ENCODE peak calls at places on chromosome 11, in seven cellular contexts. One of them, this sample, is unnamed.

GRCh38 chr11:17314232-17314547 is 37.4 kb upstream of the NCR3LG1 start:
- DNase-seq in AG10803: peak
- DNase-seq in AG04450: peak
- DNase-seq in left ventricle myocardium inferior: no peak
- DNase-seq in mammary epithelial cell: peak
- DNase-seq in MM.1S: no peak
- DNase-seq in IMR-90: peak
- DNase-seq in this sample: peak

GRCh38 chr11:21505070-21505469 is 687.8 kb upstream of the ANO5 start:
- DNase-seq in MM.1S: no peak
- DNase-seq in AG04450: no peak
- DNase-seq in AG10803: no peak
- DNase-seq in IMR-90: no peak
- DNase-seq in mammary epithelial cell: no peak
- DNase-seq in left ventricle myocardium inferior: no peak
- DNase-seq in this sample: no peak

GRCh38 chr11:132821027-132821426 is 711.3 kb downstream of the OPCML start:
- DNase-seq in AG04450: peak
- DNase-seq in IMR-90: peak
- DNase-seq in AG10803: peak
- DNase-seq in left ventricle myocardium inferior: no peak
- DNase-seq in mammary epithelial cell: peak
- DNase-seq in MM.1S: no peak
- DNase-seq in this sample: no peak

GRCh38 chr11:83760942-83761341 is 474.8 kb upstream of the CCDC90B start:
- DNase-seq in mammary epithelial cell: no peak
- DNase-seq in AG10803: no peak
- DNase-seq in MM.1S: no peak
- DNase-seq in AG04450: no peak
- DNase-seq in left ventricle myocardium inferior: no peak
- DNase-seq in IMR-90: no peak
- DNase-seq in this sample: no peak

GRCh38 chr11:69339916-69340565 is 46.1 kb downstream of the MYEOV start:
- DNase-seq in IMR-90: no peak
- DNase-seq in left ventricle myocardium inferior: no peak
- DNase-seq in MM.1S: no peak
- DNase-seq in AG04450: no peak
- DNase-seq in mammary epithelial cell: no peak
- DNase-seq in AG10803: no peak
- DNase-seq in this sample: no peak

GRCh38 chr11:118619444-118620205 is 12.2 kb downstream of the PHLDB1 start:
- DNase-seq in AG10803: peak
- DNase-seq in left ventricle myocardium inferior: no peak
- DNase-seq in MM.1S: no peak
- DNase-seq in mammary epithelial cell: peak
- DNase-seq in IMR-90: peak
- DNase-seq in AG04450: peak
- DNase-seq in this sample: peak

GRCh38 chr11:69485337-69486041 is 4.0 kb downstream of the LINC01488 start:
- DNase-seq in AG04450: no peak
- DNase-seq in IMR-90: no peak
- DNase-seq in MM.1S: no peak
- DNase-seq in mammary epithelial cell: no peak
- DNase-seq in AG10803: no peak
- DNase-seq in left ventricle myocardium inferior: peak
- DNase-seq in this sample: no peak

GRCh38 chr11:110196241-110196754 is 100.1 kb downstream of the RDX start:
- DNase-seq in mammary epithelial cell: peak
- DNase-seq in left ventricle myocardium inferior: no peak
- DNase-seq in AG10803: peak
- DNase-seq in IMR-90: peak
- DNase-seq in AG04450: no peak
- DNase-seq in MM.1S: no peak
- DNase-seq in this sample: peak

GRCh38 chr11:47355283-47356128 is 3.0 kb upstream of the MYBPC3 start:
- DNase-seq in mammary epithelial cell: peak
- DNase-seq in MM.1S: no peak
- DNase-seq in IMR-90: peak
- DNase-seq in AG10803: peak
- DNase-seq in AG04450: peak
- DNase-seq in left ventricle myocardium inferior: peak
- DNase-seq in this sample: peak

GRCh38 chr11:109940816-109941215 is 152.4 kb upstream of the ZC3H12C start:
- DNase-seq in left ventricle myocardium inferior: no peak
- DNase-seq in mammary epithelial cell: peak
- DNase-seq in AG10803: peak
- DNase-seq in MM.1S: no peak
- DNase-seq in IMR-90: peak
- DNase-seq in AG04450: peak
- DNase-seq in this sample: peak

GRCh38 chr11:87421422-87421821 is 383.7 kb downstream of the TMEM135 start:
- DNase-seq in AG04450: peak
- DNase-seq in MM.1S: peak
- DNase-seq in AG10803: peak
- DNase-seq in IMR-90: peak
- DNase-seq in left ventricle myocardium inferior: no peak
- DNase-seq in mammary epithelial cell: peak
- DNase-seq in this sample: peak

GRCh38 chr11:8296872-8297271 is 33.2 kb upstream of the LMO1 start:
- DNase-seq in left ventricle myocardium inferior: no peak
- DNase-seq in IMR-90: no peak
- DNase-seq in AG10803: no peak
- DNase-seq in AG04450: no peak
- DNase-seq in MM.1S: no peak
- DNase-seq in mammary epithelial cell: no peak
- DNase-seq in this sample: no peak

GRCh38 chr11:115741376-115741775 is 237.2 kb upstream of the CADM1 start:
- DNase-seq in AG04450: no peak
- DNase-seq in MM.1S: no peak
- DNase-seq in IMR-90: no peak
- DNase-seq in AG10803: no peak
- DNase-seq in mammary epithelial cell: peak
- DNase-seq in left ventricle myocardium inferior: no peak
- DNase-seq in this sample: no peak

GRCh38 chr11:126584028-126584427 is 228.5 kb downstream of the ST3GAL4 start:
- DNase-seq in MM.1S: no peak
- DNase-seq in AG10803: no peak
- DNase-seq in AG04450: no peak
- DNase-seq in left ventricle myocardium inferior: no peak
- DNase-seq in IMR-90: no peak
- DNase-seq in mammary epithelial cell: no peak
- DNase-seq in this sample: no peak

GRCh38 chr11:95365346-95365745 is 134.3 kb upstream of the SESN3 start:
- DNase-seq in left ventricle myocardium inferior: no peak
- DNase-seq in AG10803: no peak
- DNase-seq in mammary epithelial cell: no peak
- DNase-seq in MM.1S: no peak
- DNase-seq in IMR-90: no peak
- DNase-seq in AG04450: no peak
- DNase-seq in this sample: no peak

GRCh38 chr11:95363189-95363588 is 132.2 kb upstream of the SESN3 start:
- DNase-seq in AG10803: peak
- DNase-seq in AG04450: no peak
- DNase-seq in left ventricle myocardium inferior: no peak
- DNase-seq in mammary epithelial cell: no peak
- DNase-seq in IMR-90: no peak
- DNase-seq in MM.1S: no peak
- DNase-seq in this sample: peak

GRCh38 chr11:95363710-95364109 is 132.7 kb upstream of the SESN3 start:
- DNase-seq in AG04450: no peak
- DNase-seq in left ventricle myocardium inferior: no peak
- DNase-seq in AG10803: no peak
- DNase-seq in mammary epithelial cell: no peak
- DNase-seq in MM.1S: no peak
- DNase-seq in IMR-90: no peak
- DNase-seq in this sample: no peak

GRCh38 chr11:95361180-95361579 is 130.2 kb upstream of the SESN3 start:
- DNase-seq in AG04450: no peak
- DNase-seq in IMR-90: no peak
- DNase-seq in left ventricle myocardium inferior: no peak
- DNase-seq in MM.1S: no peak
- DNase-seq in mammary epithelial cell: no peak
- DNase-seq in AG10803: no peak
- DNase-seq in this sample: no peak

DNA sequence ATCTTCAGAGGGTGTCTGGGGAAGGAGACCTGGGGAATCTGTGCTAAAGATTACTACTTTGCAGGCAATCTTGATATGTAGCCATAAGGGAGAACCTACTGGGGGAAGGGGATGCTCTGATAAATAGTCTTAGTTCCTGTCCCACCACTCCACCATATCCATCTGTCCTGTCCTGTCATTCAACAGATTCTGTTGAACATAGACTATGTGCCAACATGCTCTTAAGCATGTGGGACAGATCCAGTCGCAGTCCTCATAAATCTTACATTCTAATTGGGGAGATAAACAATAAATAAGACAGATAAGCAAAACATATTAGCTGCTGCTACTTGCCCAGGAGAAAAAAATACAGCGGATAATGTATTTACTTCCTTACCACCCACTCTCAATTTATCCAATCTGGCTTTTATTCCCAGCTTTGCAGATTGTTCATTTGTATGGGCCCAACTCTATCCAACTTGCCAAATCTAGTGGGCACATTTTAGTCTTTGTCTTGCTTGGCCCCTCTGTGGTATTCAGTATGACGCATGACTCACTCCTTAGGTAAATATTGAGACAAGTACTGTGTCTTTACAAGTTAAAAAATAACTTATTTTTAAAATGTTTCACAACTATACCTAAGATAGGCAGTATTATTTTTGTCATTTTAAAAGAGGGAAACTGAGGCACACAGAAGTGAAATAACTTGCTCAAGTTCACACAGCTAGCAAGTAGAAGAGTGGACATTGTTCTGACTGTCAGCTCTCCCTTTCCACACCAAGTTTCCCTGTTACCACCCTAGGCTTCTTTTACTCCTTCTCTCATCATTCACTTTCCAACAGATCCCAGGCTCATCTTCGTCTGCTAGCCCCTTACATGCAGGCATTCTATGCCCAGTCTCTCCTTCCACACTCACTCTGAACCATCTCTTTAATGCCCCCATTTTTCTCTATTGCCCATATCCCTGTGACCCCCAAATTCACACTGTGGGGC is 133.6 kb upstream of the SESN3 start:
- DNase-seq in mammary epithelial cell: peak
- DNase-seq in IMR-90: no peak
- DNase-seq in left ventricle myocardium inferior: no peak
- DNase-seq in AG04450: no peak
- DNase-seq in MM.1S: no peak
- DNase-seq in AG10803: no peak
- DNase-seq in this sample: peak
- TF ChIP-seq CTCF in mammary epithelial cell: no peak
- TF ChIP-seq CTCF in IMR-90: no peak
- TF ChIP-seq CTCF in left ventricle myocardium inferior: no peak
- TF ChIP-seq CTCF in AG04450: no peak
- TF ChIP-seq CTCF in MM.1S: no peak
- TF ChIP-seq CTCF in AG10803: no peak
- TF ChIP-seq CTCF in this sample: no peak

GRCh38 chr11:111376453-111376871 is 2.6 kb downstream of the POU2AF1 start:
- DNase-seq in AG10803: no peak
- DNase-seq in AG04450: no peak
- DNase-seq in IMR-90: no peak
- DNase-seq in mammary epithelial cell: peak
- DNase-seq in MM.1S: peak
- DNase-seq in left ventricle myocardium inferior: no peak
- DNase-seq in this sample: peak

GRCh38 chr11:111382451-111382850 is 3.4 kb upstream of the POU2AF1 start:
- DNase-seq in left ventricle myocardium inferior: no peak
- DNase-seq in IMR-90: no peak
- DNase-seq in MM.1S: no peak
- DNase-seq in AG04450: no peak
- DNase-seq in mammary epithelial cell: no peak
- DNase-seq in AG10803: no peak
- DNase-seq in this sample: no peak

GRCh38 chr11:111379500-111380136 is 543 bp upstream of the POU2AF1 start:
- DNase-seq in MM.1S: peak
- DNase-seq in AG10803: no peak
- DNase-seq in mammary epithelial cell: no peak
- DNase-seq in left ventricle myocardium inferior: no peak
- DNase-seq in IMR-90: no peak
- DNase-seq in AG04450: no peak
- DNase-seq in this sample: no peak

GRCh38 chr11:111378773-111379499 is at the start of gene POU2AF1:
- DNase-seq in AG10803: peak
- DNase-seq in MM.1S: peak
- DNase-seq in AG04450: no peak
- DNase-seq in left ventricle myocardium inferior: peak
- DNase-seq in IMR-90: peak
- DNase-seq in mammary epithelial cell: peak
- DNase-seq in this sample: no peak

GRCh38 chr11:111378185-111378772 is 796 bp downstream of the POU2AF1 start:
- DNase-seq in left ventricle myocardium inferior: no peak
- DNase-seq in IMR-90: no peak
- DNase-seq in AG04450: no peak
- DNase-seq in AG10803: no peak
- DNase-seq in mammary epithelial cell: no peak
- DNase-seq in MM.1S: peak
- DNase-seq in this sample: peak
- H3K4me3 ChIP-seq in left ventricle myocardium inferior: no peak
- H3K4me3 ChIP-seq in IMR-90: no peak
- H3K4me3 ChIP-seq in AG04450: no peak
- H3K4me3 ChIP-seq in AG10803: no peak
- H3K4me3 ChIP-seq in mammary epithelial cell: no peak
- H3K4me3 ChIP-seq in MM.1S: peak
- H3K4me3 ChIP-seq in this sample: no peak

GRCh38 chr11:78228467-78228866 is 39.7 kb downstream of the USP35 start:
- DNase-seq in AG10803: peak
- DNase-seq in IMR-90: peak
- DNase-seq in AG04450: peak
- DNase-seq in MM.1S: peak
- DNase-seq in mammary epithelial cell: peak
- DNase-seq in left ventricle myocardium inferior: no peak
- DNase-seq in this sample: peak
- TF ChIP-seq CTCF in AG10803: peak
- TF ChIP-seq CTCF in IMR-90: peak
- TF ChIP-seq CTCF in AG04450: peak
- TF ChIP-seq CTCF in MM.1S: peak
- TF ChIP-seq CTCF in mammary epithelial cell: peak
- TF ChIP-seq CTCF in left ventricle myocardium inferior: peak
- TF ChIP-seq CTCF in this sample: peak

GRCh38 chr11:36492724-36493304 is 17.3 kb downstream of the TRAF6 start:
- DNase-seq in MM.1S: peak
- DNase-seq in AG10803: peak
- DNase-seq in left ventricle myocardium inferior: no peak
- DNase-seq in mammary epithelial cell: peak
- DNase-seq in IMR-90: peak
- DNase-seq in AG04450: no peak
- DNase-seq in this sample: peak

GRCh38 chr11:36490026-36490806 is 19.9 kb downstream of the TRAF6 start:
- DNase-seq in MM.1S: no peak
- DNase-seq in IMR-90: no peak
- DNase-seq in AG10803: no peak
- DNase-seq in mammary epithelial cell: no peak
- DNase-seq in left ventricle myocardium inferior: no peak
- DNase-seq in AG04450: no peak
- DNase-seq in this sample: no peak

GRCh38 chr11:36498721-36499120 is 11.4 kb downstream of the TRAF6 start:
- DNase-seq in left ventricle myocardium inferior: no peak
- DNase-seq in MM.1S: no peak
- DNase-seq in mammary epithelial cell: no peak
- DNase-seq in AG10803: no peak
- DNase-seq in IMR-90: no peak
- DNase-seq in AG04450: no peak
- DNase-seq in this sample: no peak

GRCh38 chr11:36488096-36488495 is 22.0 kb downstream of the TRAF6 start:
- DNase-seq in mammary epithelial cell: no peak
- DNase-seq in IMR-90: no peak
- DNase-seq in AG10803: no peak
- DNase-seq in MM.1S: peak
- DNase-seq in AG04450: no peak
- DNase-seq in left ventricle myocardium inferior: no peak
- DNase-seq in this sample: no peak

GRCh38 chr11:36493332-36493731 is 16.7 kb downstream of the TRAF6 start:
- DNase-seq in MM.1S: no peak
- DNase-seq in mammary epithelial cell: no peak
- DNase-seq in AG10803: no peak
- DNase-seq in IMR-90: no peak
- DNase-seq in AG04450: no peak
- DNase-seq in left ventricle myocardium inferior: no peak
- DNase-seq in this sample: no peak
- H3K4me3 ChIP-seq in MM.1S: no peak
- H3K4me3 ChIP-seq in mammary epithelial cell: no peak
- H3K4me3 ChIP-seq in AG10803: no peak
- H3K4me3 ChIP-seq in IMR-90: no peak
- H3K4me3 ChIP-seq in AG04450: no peak
- H3K4me3 ChIP-seq in left ventricle myocardium inferior: no peak
- H3K4me3 ChIP-seq in this sample: no peak